ENCODE peak calls at places on chromosomes 4 and X, in nine cellular contexts. One of them, this sample, is unnamed. For H3K36me3 and H3K27me3, the result is how much of the 10 kb centered on the place peaks cover.

GRCh38 chr4:40418430-40419230 is 83.5 kb downstream of the CHRNA9 start:
- DNase-seq in CD8-positive, alpha-beta memory T cell: no peak
- DNase-seq in aorta: no peak
- DNase-seq in GM12878: no peak
- DNase-seq in brain microvascular endothelial cell: no peak
- DNase-seq in heart left ventricle: no peak
- DNase-seq in lung: no peak
- DNase-seq in mammary epithelial cell: no peak
- DNase-seq in bronchial epithelial cell: no peak
- DNase-seq in this sample: no peak

GRCh38 chr4:11428161-11428700 is 463 bp downstream of the HS3ST1 start:
- DNase-seq in CD8-positive, alpha-beta memory T cell: no peak
- DNase-seq in aorta: no peak
- DNase-seq in GM12878: no peak
- DNase-seq in brain microvascular endothelial cell: no peak
- DNase-seq in heart left ventricle: no peak
- DNase-seq in lung: no peak
- DNase-seq in mammary epithelial cell: no peak
- DNase-seq in bronchial epithelial cell: peak
- DNase-seq in this sample: no peak

GRCh38 chrX:51847463-51847862 is 46.0 kb upstream of the MAGED1 start:
- DNase-seq in CD8-positive, alpha-beta memory T cell: no peak
- DNase-seq in aorta: no peak
- DNase-seq in GM12878: no peak
- DNase-seq in brain microvascular endothelial cell: no peak
- DNase-seq in heart left ventricle: no peak
- DNase-seq in lung: no peak
- DNase-seq in mammary epithelial cell: no peak
- DNase-seq in bronchial epithelial cell: no peak
- DNase-seq in this sample: no peak

GRCh38 chr4:114108869-114109268 is 129.4 kb upstream of the ARSJ start:
- DNase-seq in CD8-positive, alpha-beta memory T cell: no peak
- DNase-seq in aorta: no peak
- DNase-seq in GM12878: peak
- DNase-seq in brain microvascular endothelial cell: no peak
- DNase-seq in heart left ventricle: no peak
- DNase-seq in lung: no peak
- DNase-seq in mammary epithelial cell: peak
- DNase-seq in bronchial epithelial cell: peak
- DNase-seq in this sample: peak

GRCh38 chr4:101981756-101982155 is 191.2 kb downstream of the BANK1 start:
- DNase-seq in CD8-positive, alpha-beta memory T cell: no peak
- DNase-seq in aorta: no peak
- DNase-seq in GM12878: no peak
- DNase-seq in brain microvascular endothelial cell: no peak
- DNase-seq in heart left ventricle: no peak
- DNase-seq in lung: no peak
- DNase-seq in mammary epithelial cell: peak
- DNase-seq in bronchial epithelial cell: peak
- DNase-seq in this sample: no peak

GRCh38 chrX:155094468-155095061 is 23.3 kb downstream of the BRCC3 start:
- DNase-seq in CD8-positive, alpha-beta memory T cell: no peak
- DNase-seq in aorta: no peak
- DNase-seq in GM12878: no peak
- DNase-seq in brain microvascular endothelial cell: peak
- DNase-seq in heart left ventricle: no peak
- DNase-seq in lung: no peak
- DNase-seq in mammary epithelial cell: peak
- DNase-seq in bronchial epithelial cell: peak
- DNase-seq in this sample: no peak

GRCh38 chrX:45472968-45473367 is 272.3 kb upstream of the DIPK2B start:
- DNase-seq in CD8-positive, alpha-beta memory T cell: no peak
- DNase-seq in aorta: no peak
- DNase-seq in GM12878: no peak
- DNase-seq in brain microvascular endothelial cell: no peak
- DNase-seq in heart left ventricle: no peak
- DNase-seq in lung: no peak
- DNase-seq in mammary epithelial cell: peak
- DNase-seq in bronchial epithelial cell: peak
- DNase-seq in this sample: no peak

GRCh38 chr4:142354794-142355416 is 491.2 kb downstream of the INPP4B start:
- DNase-seq in CD8-positive, alpha-beta memory T cell: no peak
- DNase-seq in aorta: no peak
- DNase-seq in GM12878: no peak
- DNase-seq in brain microvascular endothelial cell: no peak
- DNase-seq in heart left ventricle: no peak
- DNase-seq in lung: no peak
- DNase-seq in mammary epithelial cell: no peak
- DNase-seq in bronchial epithelial cell: no peak
- DNase-seq in this sample: no peak

GRCh38 chr4:134202557-134202956 is 968 bp upstream of the PABPC4L start:
- DNase-seq in CD8-positive, alpha-beta memory T cell: no peak
- DNase-seq in aorta: no peak
- DNase-seq in GM12878: no peak
- DNase-seq in brain microvascular endothelial cell: no peak
- DNase-seq in heart left ventricle: no peak
- DNase-seq in lung: no peak
- DNase-seq in mammary epithelial cell: no peak
- DNase-seq in bronchial epithelial cell: peak
- DNase-seq in this sample: no peak

GRCh38 chr4:30714408-30715031 is 5.6 kb upstream of the PCDH7 start:
- DNase-seq in CD8-positive, alpha-beta memory T cell: no peak
- DNase-seq in aorta: no peak
- DNase-seq in GM12878: no peak
- DNase-seq in brain microvascular endothelial cell: peak
- DNase-seq in heart left ventricle: no peak
- DNase-seq in lung: no peak
- DNase-seq in mammary epithelial cell: peak
- DNase-seq in bronchial epithelial cell: peak
- DNase-seq in this sample: no peak

GRCh38 chrX:55624403-55624802 is 1.2 kb downstream of the FOXR2 start:
- DNase-seq in CD8-positive, alpha-beta memory T cell: no peak
- DNase-seq in aorta: no peak
- DNase-seq in GM12878: no peak
- DNase-seq in brain microvascular endothelial cell: no peak
- DNase-seq in heart left ventricle: no peak
- DNase-seq in lung: peak
- DNase-seq in mammary epithelial cell: no peak
- DNase-seq in bronchial epithelial cell: no peak
- DNase-seq in this sample: peak

GRCh38 chrX:19670854-19671620 is 155.7 kb upstream of the MAP3K15 start:
- DNase-seq in CD8-positive, alpha-beta memory T cell: no peak
- DNase-seq in aorta: peak
- DNase-seq in GM12878: no peak
- DNase-seq in brain microvascular endothelial cell: peak
- DNase-seq in heart left ventricle: peak
- DNase-seq in lung: no peak
- DNase-seq in mammary epithelial cell: peak
- DNase-seq in bronchial epithelial cell: peak
- DNase-seq in this sample: peak

GRCh38 chrX:149903889-149904748 is 23.1 kb downstream of the MAGEA8 start:
- DNase-seq in CD8-positive, alpha-beta memory T cell: no peak
- DNase-seq in aorta: no peak
- DNase-seq in GM12878: peak
- DNase-seq in brain microvascular endothelial cell: peak
- DNase-seq in heart left ventricle: no peak
- DNase-seq in lung: no peak
- DNase-seq in mammary epithelial cell: no peak
- DNase-seq in bronchial epithelial cell: peak
- DNase-seq in this sample: no peak

GRCh38 chrX:119981286-119982070 is 37.9 kb upstream of the NKAP start:
- DNase-seq in CD8-positive, alpha-beta memory T cell: no peak
- DNase-seq in aorta: no peak
- DNase-seq in GM12878: no peak
- DNase-seq in brain microvascular endothelial cell: peak
- DNase-seq in heart left ventricle: no peak
- DNase-seq in lung: no peak
- DNase-seq in mammary epithelial cell: peak
- DNase-seq in bronchial epithelial cell: peak
- DNase-seq in this sample: no peak

GRCh38 chr4:13476152-13476551 is 8.0 kb downstream of the RAB28 start:
- DNase-seq in CD8-positive, alpha-beta memory T cell: no peak
- DNase-seq in aorta: no peak
- DNase-seq in GM12878: no peak
- DNase-seq in brain microvascular endothelial cell: no peak
- DNase-seq in heart left ventricle: no peak
- DNase-seq in lung: no peak
- DNase-seq in mammary epithelial cell: no peak
- DNase-seq in bronchial epithelial cell: no peak
- DNase-seq in this sample: no peak

GRCh38 chr4:60637976-60638375 is 562.1 kb upstream of the ADGRL3 start:
- DNase-seq in CD8-positive, alpha-beta memory T cell: no peak
- DNase-seq in aorta: no peak
- DNase-seq in GM12878: no peak
- DNase-seq in brain microvascular endothelial cell: no peak
- DNase-seq in heart left ventricle: no peak
- DNase-seq in lung: no peak
- DNase-seq in mammary epithelial cell: no peak
- DNase-seq in bronchial epithelial cell: no peak
- DNase-seq in this sample: no peak

GRCh38 chr4:182925298-182925738 is 8.1 kb upstream of the DCTD start:
- DNase-seq in CD8-positive, alpha-beta memory T cell: peak
- DNase-seq in aorta: peak
- DNase-seq in GM12878: peak
- DNase-seq in brain microvascular endothelial cell: peak
- DNase-seq in heart left ventricle: peak
- DNase-seq in lung: peak
- DNase-seq in mammary epithelial cell: peak
- DNase-seq in bronchial epithelial cell: peak
- DNase-seq in this sample: peak

GRCh38 chr4:142913461-142914030 is 67.4 kb upstream of the INPP4B start:
- DNase-seq in CD8-positive, alpha-beta memory T cell: no peak
- DNase-seq in aorta: no peak
- DNase-seq in GM12878: no peak
- DNase-seq in brain microvascular endothelial cell: no peak
- DNase-seq in heart left ventricle: no peak
- DNase-seq in lung: no peak
- DNase-seq in mammary epithelial cell: no peak
- DNase-seq in bronchial epithelial cell: no peak
- DNase-seq in this sample: no peak

GRCh38 chr4:1323280-1323634 is 23.8 kb upstream of the UVSSA start:
- DNase-seq in CD8-positive, alpha-beta memory T cell: no peak
- DNase-seq in aorta: no peak
- DNase-seq in GM12878: no peak
- DNase-seq in brain microvascular endothelial cell: no peak
- DNase-seq in heart left ventricle: no peak
- DNase-seq in lung: no peak
- DNase-seq in mammary epithelial cell: no peak
- DNase-seq in bronchial epithelial cell: no peak
- DNase-seq in this sample: no peak
- H3K36me3 ChIP-seq in CD8-positive, alpha-beta memory T cell: under half
- H3K36me3 ChIP-seq in aorta: under half
- H3K36me3 ChIP-seq in GM12878: under half
- H3K36me3 ChIP-seq in brain microvascular endothelial cell: half or more
- H3K36me3 ChIP-seq in heart left ventricle: under half
- H3K36me3 ChIP-seq in lung: under half
- H3K36me3 ChIP-seq in mammary epithelial cell: under half
- H3K36me3 ChIP-seq in bronchial epithelial cell: under half
- H3K36me3 ChIP-seq in this sample: under half

GRCh38 chr4:16897991-16898827 is at the start of gene LDB2:
- DNase-seq in CD8-positive, alpha-beta memory T cell: no peak
- DNase-seq in aorta: peak
- DNase-seq in GM12878: no peak
- DNase-seq in brain microvascular endothelial cell: peak
- DNase-seq in heart left ventricle: peak
- DNase-seq in lung: peak
- DNase-seq in mammary epithelial cell: no peak
- DNase-seq in bronchial epithelial cell: no peak
- DNase-seq in this sample: peak

GRCh38 chr4:16897351-16897750 is 1.1 kb downstream of the LDB2 start:
- DNase-seq in CD8-positive, alpha-beta memory T cell: no peak
- DNase-seq in aorta: no peak
- DNase-seq in GM12878: no peak
- DNase-seq in brain microvascular endothelial cell: no peak
- DNase-seq in heart left ventricle: no peak
- DNase-seq in lung: no peak
- DNase-seq in mammary epithelial cell: no peak
- DNase-seq in bronchial epithelial cell: no peak
- DNase-seq in this sample: no peak

GRCh38 chr4:16900325-16900724 is 1.9 kb upstream of the LDB2 start:
- DNase-seq in CD8-positive, alpha-beta memory T cell: no peak
- DNase-seq in aorta: no peak
- DNase-seq in GM12878: no peak
- DNase-seq in brain microvascular endothelial cell: no peak
- DNase-seq in heart left ventricle: no peak
- DNase-seq in lung: no peak
- DNase-seq in mammary epithelial cell: no peak
- DNase-seq in bronchial epithelial cell: no peak
- DNase-seq in this sample: no peak

GRCh38 chr4:16894406-16894805 is 4.0 kb downstream of the LDB2 start:
- DNase-seq in CD8-positive, alpha-beta memory T cell: no peak
- DNase-seq in aorta: no peak
- DNase-seq in GM12878: no peak
- DNase-seq in brain microvascular endothelial cell: no peak
- DNase-seq in heart left ventricle: no peak
- DNase-seq in lung: no peak
- DNase-seq in mammary epithelial cell: no peak
- DNase-seq in bronchial epithelial cell: no peak
- DNase-seq in this sample: no peak

DNA sequence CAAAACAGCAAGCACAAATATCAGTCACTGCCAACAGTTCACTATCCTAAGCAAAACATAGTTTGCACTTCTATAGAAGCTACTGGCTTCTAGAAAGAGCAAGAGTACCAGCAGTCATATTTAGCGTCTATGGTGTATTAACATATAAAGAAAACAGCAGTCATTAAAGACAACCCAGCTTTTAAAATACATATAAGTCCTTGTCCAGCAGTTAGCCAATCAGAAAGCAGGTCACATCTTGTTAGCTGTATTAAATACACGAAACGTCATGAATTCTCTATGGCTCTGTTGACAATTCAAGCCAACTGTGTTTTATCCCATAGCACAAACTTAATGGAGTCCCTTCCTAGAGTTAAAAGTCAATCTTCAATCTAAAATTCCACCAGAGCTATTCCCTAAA is 1.6 kb downstream of the LDB2 start:
- DNase-seq in CD8-positive, alpha-beta memory T cell: no peak
- DNase-seq in aorta: no peak
- DNase-seq in GM12878: no peak
- DNase-seq in brain microvascular endothelial cell: peak
- DNase-seq in heart left ventricle: no peak
- DNase-seq in lung: no peak
- DNase-seq in mammary epithelial cell: no peak
- DNase-seq in bronchial epithelial cell: no peak
- DNase-seq in this sample: no peak
- H3K4me3 ChIP-seq in CD8-positive, alpha-beta memory T cell: no peak
- H3K4me3 ChIP-seq in aorta: no peak
- H3K4me3 ChIP-seq in GM12878: no peak
- H3K4me3 ChIP-seq in brain microvascular endothelial cell: peak
- H3K4me3 ChIP-seq in heart left ventricle: peak
- H3K4me3 ChIP-seq in lung: no peak
- H3K4me3 ChIP-seq in mammary epithelial cell: no peak
- H3K4me3 ChIP-seq in bronchial epithelial cell: no peak
- H3K4me3 ChIP-seq in this sample: peak

GRCh38 chrX:43316161-43316560 is 339.9 kb upstream of the MAOA start:
- DNase-seq in CD8-positive, alpha-beta memory T cell: no peak
- DNase-seq in aorta: no peak
- DNase-seq in GM12878: no peak
- DNase-seq in brain microvascular endothelial cell: no peak
- DNase-seq in heart left ventricle: no peak
- DNase-seq in lung: no peak
- DNase-seq in mammary epithelial cell: no peak
- DNase-seq in bronchial epithelial cell: no peak
- DNase-seq in this sample: no peak
- H3K27me3 ChIP-seq in CD8-positive, alpha-beta memory T cell: under half
- H3K27me3 ChIP-seq in aorta: under half
- H3K27me3 ChIP-seq in GM12878: under half
- H3K27me3 ChIP-seq in brain microvascular endothelial cell: under half
- H3K27me3 ChIP-seq in heart left ventricle: under half
- H3K27me3 ChIP-seq in lung: under half
- H3K27me3 ChIP-seq in mammary epithelial cell: under half
- H3K27me3 ChIP-seq in bronchial epithelial cell: under half
- H3K27me3 ChIP-seq in this sample: under half

GRCh38 chrX:53595266-53595810 is 91.2 kb downstream of the HUWE1 start:
- DNase-seq in CD8-positive, alpha-beta memory T cell: no peak
- DNase-seq in aorta: no peak
- DNase-seq in GM12878: no peak
- DNase-seq in brain microvascular endothelial cell: no peak
- DNase-seq in heart left ventricle: no peak
- DNase-seq in lung: no peak
- DNase-seq in mammary epithelial cell: no peak
- DNase-seq in bronchial epithelial cell: no peak
- DNase-seq in this sample: no peak
- H3K36me3 ChIP-seq in CD8-positive, alpha-beta memory T cell: under half
- H3K36me3 ChIP-seq in aorta: under half
- H3K36me3 ChIP-seq in GM12878: under half
- H3K36me3 ChIP-seq in brain microvascular endothelial cell: under half
- H3K36me3 ChIP-seq in heart left ventricle: under half
- H3K36me3 ChIP-seq in lung: under half
- H3K36me3 ChIP-seq in mammary epithelial cell: under half
- H3K36me3 ChIP-seq in bronchial epithelial cell: under half
- H3K36me3 ChIP-seq in this sample: half or more

This sample was measured in MG63.